ENCODE peak calls at places on chromosomes 4 and X, in eight cellular contexts. One of them, this sample, is unnamed.

GRCh38 chr4:86593726-86594558 is at the start of gene PTPN13:
- DNase-seq in activated T-cell treated with anti-CD3 and anti-CD28 coated beads for 1 hour: peak
- DNase-seq in sciatic nerve: peak
- DNase-seq in NCI-H2029 treated with DMSO at 0.1 percent for 48 hours: peak
- DNase-seq in amniotic stem cell: peak
- DNase-seq in progenitor cell of endocrine pancreas: peak
- DNase-seq in foreskin fibroblast: peak
- DNase-seq in heart right ventricle: peak
- DNase-seq in this sample: peak

GRCh38 chrX:106874075-106874474 is 29.1 kb downstream of the RIPPLY1 start:
- DNase-seq in sciatic nerve: no peak
- DNase-seq in foreskin fibroblast: no peak
- DNase-seq in heart right ventricle: no peak
- DNase-seq in NCI-H2029 treated with DMSO at 0.1 percent for 48 hours: no peak
- DNase-seq in amniotic stem cell: peak
- DNase-seq in progenitor cell of endocrine pancreas: no peak
- DNase-seq in activated T-cell treated with anti-CD3 and anti-CD28 coated beads for 1 hour: no peak
- DNase-seq in this sample: no peak

GRCh38 chr4:21768349-21769310 is 179.9 kb downstream of the KCNIP4 start:
- DNase-seq in heart right ventricle: peak
- DNase-seq in progenitor cell of endocrine pancreas: no peak
- DNase-seq in amniotic stem cell: no peak
- DNase-seq in activated T-cell treated with anti-CD3 and anti-CD28 coated beads for 1 hour: no peak
- DNase-seq in foreskin fibroblast: peak
- DNase-seq in sciatic nerve: no peak
- DNase-seq in NCI-H2029 treated with DMSO at 0.1 percent for 48 hours: peak
- DNase-seq in this sample: no peak

GRCh38 chrX:8748855-8749254 is 16.9 kb upstream of the ANOS1 start:
- DNase-seq in activated T-cell treated with anti-CD3 and anti-CD28 coated beads for 1 hour: no peak
- DNase-seq in amniotic stem cell: no peak
- DNase-seq in progenitor cell of endocrine pancreas: no peak
- DNase-seq in foreskin fibroblast: no peak
- DNase-seq in heart right ventricle: no peak
- DNase-seq in sciatic nerve: no peak
- DNase-seq in NCI-H2029 treated with DMSO at 0.1 percent for 48 hours: no peak
- DNase-seq in this sample: no peak

GRCh38 chrX:108167211-108167872 is 75.8 kb downstream of the ATG4A start:
- DNase-seq in NCI-H2029 treated with DMSO at 0.1 percent for 48 hours: no peak
- DNase-seq in heart right ventricle: no peak
- DNase-seq in progenitor cell of endocrine pancreas: no peak
- DNase-seq in activated T-cell treated with anti-CD3 and anti-CD28 coated beads for 1 hour: no peak
- DNase-seq in foreskin fibroblast: no peak
- DNase-seq in sciatic nerve: no peak
- DNase-seq in amniotic stem cell: peak
- DNase-seq in this sample: no peak

GRCh38 chrX:153333821-153334653 is at the start of gene ZNF275:
- DNase-seq in sciatic nerve: peak
- DNase-seq in heart right ventricle: peak
- DNase-seq in NCI-H2029 treated with DMSO at 0.1 percent for 48 hours: peak
- DNase-seq in amniotic stem cell: peak
- DNase-seq in activated T-cell treated with anti-CD3 and anti-CD28 coated beads for 1 hour: peak
- DNase-seq in progenitor cell of endocrine pancreas: peak
- DNase-seq in foreskin fibroblast: peak
- DNase-seq in this sample: peak

GRCh38 chr4:74098628-74098995 is 383 bp downstream of the CXCL2 start:
- DNase-seq in activated T-cell treated with anti-CD3 and anti-CD28 coated beads for 1 hour: no peak
- DNase-seq in sciatic nerve: peak
- DNase-seq in NCI-H2029 treated with DMSO at 0.1 percent for 48 hours: no peak
- DNase-seq in progenitor cell of endocrine pancreas: no peak
- DNase-seq in amniotic stem cell: no peak
- DNase-seq in foreskin fibroblast: no peak
- DNase-seq in heart right ventricle: peak
- DNase-seq in this sample: no peak

GRCh38 chrX:119477812-119478232 is 9.6 kb downstream of the SLC25A5 start:
- DNase-seq in heart right ventricle: no peak
- DNase-seq in NCI-H2029 treated with DMSO at 0.1 percent for 48 hours: no peak
- DNase-seq in amniotic stem cell: no peak
- DNase-seq in foreskin fibroblast: peak
- DNase-seq in progenitor cell of endocrine pancreas: no peak
- DNase-seq in activated T-cell treated with anti-CD3 and anti-CD28 coated beads for 1 hour: no peak
- DNase-seq in sciatic nerve: no peak
- DNase-seq in this sample: no peak

GRCh38 chr4:170849969-170850368 is 760.2 kb upstream of the AADAT start:
- DNase-seq in NCI-H2029 treated with DMSO at 0.1 percent for 48 hours: no peak
- DNase-seq in progenitor cell of endocrine pancreas: no peak
- DNase-seq in sciatic nerve: no peak
- DNase-seq in heart right ventricle: no peak
- DNase-seq in foreskin fibroblast: no peak
- DNase-seq in activated T-cell treated with anti-CD3 and anti-CD28 coated beads for 1 hour: no peak
- DNase-seq in amniotic stem cell: no peak
- DNase-seq in this sample: no peak

GRCh38 chr4:184096561-184097239 is 121.0 kb downstream of the ENPP6 start:
- DNase-seq in NCI-H2029 treated with DMSO at 0.1 percent for 48 hours: no peak
- DNase-seq in heart right ventricle: no peak
- DNase-seq in sciatic nerve: no peak
- DNase-seq in foreskin fibroblast: peak
- DNase-seq in progenitor cell of endocrine pancreas: no peak
- DNase-seq in amniotic stem cell: no peak
- DNase-seq in activated T-cell treated with anti-CD3 and anti-CD28 coated beads for 1 hour: no peak
- DNase-seq in this sample: no peak

GRCh38 chr4:100986360-100986868 is 360.9 kb downstream of the PPP3CA start:
- DNase-seq in progenitor cell of endocrine pancreas: no peak
- DNase-seq in sciatic nerve: no peak
- DNase-seq in activated T-cell treated with anti-CD3 and anti-CD28 coated beads for 1 hour: no peak
- DNase-seq in foreskin fibroblast: no peak
- DNase-seq in NCI-H2029 treated with DMSO at 0.1 percent for 48 hours: no peak
- DNase-seq in heart right ventricle: no peak
- DNase-seq in amniotic stem cell: no peak
- DNase-seq in this sample: no peak

GRCh38 chrX:100677616-100678181 is 33.7 kb downstream of the SRPX2 start:
- DNase-seq in sciatic nerve: no peak
- DNase-seq in heart right ventricle: no peak
- DNase-seq in progenitor cell of endocrine pancreas: no peak
- DNase-seq in NCI-H2029 treated with DMSO at 0.1 percent for 48 hours: no peak
- DNase-seq in activated T-cell treated with anti-CD3 and anti-CD28 coated beads for 1 hour: no peak
- DNase-seq in amniotic stem cell: no peak
- DNase-seq in foreskin fibroblast: no peak
- DNase-seq in this sample: no peak

GRCh38 chr4:53555111-53555510 is 36.2 kb downstream of the LNX1 start:
- DNase-seq in NCI-H2029 treated with DMSO at 0.1 percent for 48 hours: no peak
- DNase-seq in amniotic stem cell: no peak
- DNase-seq in heart right ventricle: no peak
- DNase-seq in activated T-cell treated with anti-CD3 and anti-CD28 coated beads for 1 hour: no peak
- DNase-seq in foreskin fibroblast: no peak
- DNase-seq in sciatic nerve: no peak
- DNase-seq in progenitor cell of endocrine pancreas: no peak
- DNase-seq in this sample: no peak

GRCh38 chr4:136755531-136755916 is 776.8 kb downstream of the PCDH18 start:
- DNase-seq in foreskin fibroblast: no peak
- DNase-seq in amniotic stem cell: no peak
- DNase-seq in NCI-H2029 treated with DMSO at 0.1 percent for 48 hours: no peak
- DNase-seq in progenitor cell of endocrine pancreas: no peak
- DNase-seq in heart right ventricle: no peak
- DNase-seq in sciatic nerve: no peak
- DNase-seq in activated T-cell treated with anti-CD3 and anti-CD28 coated beads for 1 hour: no peak
- DNase-seq in this sample: no peak